ENCODE peak calls at places on chromosomes 11 and 22, in six cellular contexts. T is upper lobe of right lung, U is endothelial cell of umbilical vein, E is heart left ventricle, L is pancreas, Y is neural progenitor cell. M is an unnamed sample. For H3K4me1, the result is how much of the 10 kb centered on the place peaks cover.

GRCh38 chr11:78654866-78655265 is 80.2 kb upstream of the NARS2 start:
- DNase-seq in T (no peak), U (no peak), E (no peak), L (no peak), Y (no peak), M (no peak)

GRCh38 chr11:86244522-86245368 is at the start of gene EED:
- DNase-seq in E (peak), T (peak), L (peak), U (peak), Y (peak), M (peak)

GRCh38 chr11:126229782-126230540 is 18.4 kb downstream of the FAM118B start:
- DNase-seq in U (peak), L (no peak), T (no peak), E (no peak), Y (no peak), M (no peak)

GRCh38 chr22:38016182-38017078 is 32.1 kb upstream of the SOX10 start:
- DNase-seq in Y (peak), L (peak), T (no peak), E (no peak), U (peak), M (peak)

GRCh38 chr11:119532551-119532950 is 109.6 kb upstream of the THY1 start:
- DNase-seq in E (no peak), Y (no peak), T (no peak), L (no peak), U (no peak), M (no peak)

GRCh38 chr11:61766353-61766841 is 14.0 kb downstream of the MYRF start:
- DNase-seq in T (no peak), L (peak), Y (no peak), E (no peak), U (no peak), M (no peak)

GRCh38 chr22:31948002-31948401 is 3.7 kb downstream of the YWHAH start:
- DNase-seq in Y (no peak), L (no peak), U (no peak), E (no peak), T (peak), M (no peak)

GRCh38 chr11:75311858-75312288 is 39.6 kb downstream of the ARRB1 start:
- DNase-seq in L (peak), Y (no peak), T (peak), U (peak), E (peak), M (peak)

GRCh38 chr22:38162881-38163843 is 18.5 kb downstream of the PLA2G6 start:
- DNase-seq in Y (no peak), T (peak), L (no peak), E (no peak), U (no peak), M (no peak)

GRCh38 chr11:88695701-88696414 is 358.3 kb upstream of the CTSC start:
- DNase-seq in U (no peak), T (no peak), L (no peak), E (no peak), Y (no peak), M (no peak)

GRCh38 chr11:61963016-61963281 is 4.5 kb downstream of the FTH1 start:
- DNase-seq in L (no peak), T (peak), U (peak), Y (no peak), E (no peak), M (no peak)

GRCh38 chr11:121249039-121249663 is 43.4 kb upstream of the SC5D start:
- DNase-seq in T (no peak), L (no peak), U (peak), Y (peak), E (no peak), M (no peak)

GRCh38 chr11:120917536-120918239 is 106.2 kb upstream of the TBCEL start:
- DNase-seq in U (no peak), E (no peak), L (no peak), Y (no peak), T (no peak), M (no peak)

GRCh38 chr22:50527921-50528681 is 1.7 kb downstream of the TYMP start:
- DNase-seq in U (no peak), T (no peak), E (no peak), Y (no peak), L (peak), M (no peak)

GRCh38 chr11:94283678-94284077 is 20.7 kb upstream of the IZUMO1R start:
- DNase-seq in L (no peak), U (no peak), Y (no peak), E (no peak), T (no peak), M (no peak)

GRCh38 chr11:69384548-69385465 is 90.9 kb downstream of the MYEOV start:
- DNase-seq in U (no peak), L (no peak), T (no peak), E (no peak), Y (no peak), M (no peak)

GRCh38 chr22:38973289-38974169 is 8.6 kb upstream of the APOBEC3B start:
- DNase-seq in E (no peak), U (peak), L (no peak), Y (peak), T (no peak), M (no peak)

GRCh38 chr11:67256477-67256876 is 9.8 kb upstream of the GRK2 start:
- DNase-seq in T (no peak), U (no peak), L (no peak), E (no peak), Y (no peak), M (no peak)

GRCh38 chr11:104934594-104934993 is 33.8 kb downstream of the CASP4 start:
- DNase-seq in E (no peak), U (no peak), L (no peak), Y (no peak), T (no peak), M (no peak)

GRCh38 chr22:43227231-43227630 is 40.3 kb upstream of the TTLL12 start:
- DNase-seq in U (no peak), T (no peak), Y (no peak), L (no peak), E (no peak), M (no peak)

GRCh38 chr11:65377777-65378176 is 4.7 kb downstream of the SLC25A45 start:
- DNase-seq in E (no peak), U (no peak), Y (no peak), T (no peak), L (no peak), M (no peak)
- H3K27ac ChIP-seq in E (no peak), U (no peak), Y (no peak), T (no peak), L (no peak), M (no peak)

GRCh38 chr22:45413368-45414211 is at the start of the genes RIBC2 and SMC1B:
- DNase-seq in Y (peak), E (peak), L (peak), T (peak), U (peak), M (peak)
- H3K4me3 ChIP-seq in Y (peak), E (peak), L (peak), T (peak), U (peak), M (peak)

DNA sequence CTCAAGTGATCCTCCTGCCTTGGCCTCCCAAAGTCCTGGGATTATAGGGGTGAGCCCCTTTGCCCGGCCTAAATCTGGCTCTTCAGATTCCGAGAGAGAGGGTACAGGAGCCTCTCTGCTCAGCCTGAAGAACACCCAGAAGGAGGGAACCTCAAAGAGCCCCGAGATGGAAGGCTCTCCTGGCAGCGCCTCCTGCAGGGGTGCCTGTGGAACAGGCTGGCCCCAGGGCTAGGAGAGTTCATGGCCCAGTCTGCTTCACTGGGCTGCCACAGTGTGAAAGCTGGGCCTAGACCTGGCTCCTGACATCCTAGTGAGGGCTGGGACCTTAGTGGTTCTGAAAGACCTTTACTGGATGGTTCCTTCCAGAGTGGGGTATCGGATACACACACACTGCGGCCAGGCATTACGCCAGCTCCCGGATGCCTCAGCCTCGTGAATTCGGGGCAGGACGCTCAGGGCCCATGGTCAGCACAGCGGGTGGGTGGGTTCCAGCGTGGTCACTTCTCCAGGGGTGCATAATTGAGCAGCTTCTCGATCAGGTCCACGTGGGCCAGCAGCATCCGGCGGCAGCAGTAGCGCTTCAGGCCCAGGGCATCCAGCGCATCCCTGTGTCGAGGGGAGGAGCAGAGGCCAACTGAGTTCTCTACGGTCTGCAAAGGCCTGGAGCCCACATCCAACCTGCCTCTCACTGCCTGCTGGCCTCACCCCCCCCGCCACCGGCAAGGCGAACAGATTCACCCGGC is 2.3 kb downstream of the POLR2L start:
- DNase-seq in Y (no peak), E (no peak), L (no peak), U (no peak), T (no peak), M (no peak)
- H3K4me1 ChIP-seq in Y (under half), E (half or more), L (under half), U (under half), T (under half), M (half or more)

GRCh38 chr11:19117760-19118097 is 761 bp downstream of the ZDHHC13 start:
- DNase-seq in E (no peak), T (no peak), U (peak), L (no peak), Y (no peak), M (no peak)
- H3K27ac ChIP-seq in E (no peak), T (no peak), U (peak), L (no peak), Y (no peak), M (no peak)

GRCh38 chr11:45807792-45808238 is 2.9 kb downstream of the SLC35C1 start:
- DNase-seq in Y (no peak), E (no peak), T (no peak), U (no peak), L (no peak), M (no peak)
- H3K4me3 ChIP-seq in Y (no peak), E (no peak), T (no peak), U (no peak), L (no peak), M (no peak)

GRCh38 chr11:96315476-96315875 is 27.5 kb downstream of the MAML2 start:
- DNase-seq in E (no peak), Y (no peak), T (no peak), L (no peak), U (no peak), M (no peak)
- H3K4me1 ChIP-seq in E (half or more), Y (under half), T (half or more), L (under half), U (half or more), M (half or more)

M was measured in left ventricle myocardium inferior.